ENCODE peak calls at places on chromosomes 13 and 19, in nine cellular contexts. One of them, this sample, is unnamed.

GRCh38 chr19:7903244-7904073 is at the start of gene MAP2K7:
- DNase-seq in AG10803: peak; percentile 98
- DNase-seq in fibroblast of mammary gland: peak; percentile 99
- DNase-seq in fibroblast of pulmonary artery: peak; percentile 100
- DNase-seq in ovary: peak; percentile 100
- DNase-seq in CD8-positive, alpha-beta T cell: peak; percentile 100
- DNase-seq in kidney: peak; percentile 100
- DNase-seq in Peyer's patch: peak; percentile 100
- DNase-seq in thoracic aorta: peak; percentile 99
- DNase-seq in this sample: peak; percentile 88

GRCh38 chr13:79886601-79887000 is 405.6 kb downstream of the NDFIP2 start:
- DNase-seq in AG10803: no peak
- DNase-seq in fibroblast of mammary gland: no peak
- DNase-seq in fibroblast of pulmonary artery: no peak
- DNase-seq in ovary: no peak
- DNase-seq in CD8-positive, alpha-beta T cell: no peak
- DNase-seq in kidney: no peak
- DNase-seq in Peyer's patch: no peak
- DNase-seq in thoracic aorta: no peak
- DNase-seq in this sample: no peak

GRCh38 chr19:45601524-45602522 is at the start of gene GPR4:
- DNase-seq in AG10803: no peak
- DNase-seq in fibroblast of mammary gland: no peak
- DNase-seq in fibroblast of pulmonary artery: peak; percentile 48
- DNase-seq in ovary: no peak
- DNase-seq in CD8-positive, alpha-beta T cell: no peak
- DNase-seq in kidney: peak; percentile 85
- DNase-seq in Peyer's patch: no peak
- DNase-seq in thoracic aorta: no peak
- DNase-seq in this sample: no peak

GRCh38 chr19:57348136-57348535 is 2.9 kb upstream of the ZNF304 start:
- DNase-seq in AG10803: peak; percentile 81
- DNase-seq in fibroblast of mammary gland: peak; percentile 56
- DNase-seq in fibroblast of pulmonary artery: peak; percentile 21
- DNase-seq in ovary: no peak
- DNase-seq in CD8-positive, alpha-beta T cell: no peak
- DNase-seq in kidney: no peak
- DNase-seq in Peyer's patch: no peak
- DNase-seq in thoracic aorta: no peak
- DNase-seq in this sample: peak; percentile 21

GRCh38 chr13:107202371-107203023 is 634.6 kb upstream of the ARGLU1 start:
- DNase-seq in AG10803: peak; percentile 7
- DNase-seq in fibroblast of mammary gland: peak; percentile 7
- DNase-seq in fibroblast of pulmonary artery: peak; percentile 97
- DNase-seq in ovary: no peak
- DNase-seq in CD8-positive, alpha-beta T cell: no peak
- DNase-seq in kidney: no peak
- DNase-seq in Peyer's patch: no peak
- DNase-seq in thoracic aorta: no peak
- DNase-seq in this sample: no peak

GRCh38 chr19:23817519-23817918 is 58.8 kb upstream of the ZNF681 start:
- DNase-seq in AG10803: no peak
- DNase-seq in fibroblast of mammary gland: peak; percentile 17
- DNase-seq in fibroblast of pulmonary artery: peak; percentile 8
- DNase-seq in ovary: no peak
- DNase-seq in CD8-positive, alpha-beta T cell: no peak
- DNase-seq in kidney: no peak
- DNase-seq in Peyer's patch: no peak
- DNase-seq in thoracic aorta: no peak
- DNase-seq in this sample: no peak

GRCh38 chr13:43079392-43079931 is 56.1 kb downstream of the DNAJC15 start:
- DNase-seq in AG10803: no peak
- DNase-seq in fibroblast of mammary gland: no peak
- DNase-seq in fibroblast of pulmonary artery: no peak
- DNase-seq in ovary: no peak
- DNase-seq in CD8-positive, alpha-beta T cell: no peak
- DNase-seq in kidney: no peak
- DNase-seq in Peyer's patch: no peak
- DNase-seq in thoracic aorta: no peak
- DNase-seq in this sample: no peak

GRCh38 chr19:52963229-52963760 is 614 bp upstream of the ZNF816 start:
- DNase-seq in AG10803: no peak
- DNase-seq in fibroblast of mammary gland: no peak
- DNase-seq in fibroblast of pulmonary artery: no peak
- DNase-seq in ovary: peak; percentile 34
- DNase-seq in CD8-positive, alpha-beta T cell: no peak
- DNase-seq in kidney: peak; percentile 79
- DNase-seq in Peyer's patch: no peak
- DNase-seq in thoracic aorta: no peak
- DNase-seq in this sample: no peak

GRCh38 chr19:39030854-39031367 is 1.4 kb downstream of the FBXO27 start:
- DNase-seq in AG10803: no peak
- DNase-seq in fibroblast of mammary gland: no peak
- DNase-seq in fibroblast of pulmonary artery: peak; percentile 6
- DNase-seq in ovary: no peak
- DNase-seq in CD8-positive, alpha-beta T cell: no peak
- DNase-seq in kidney: no peak
- DNase-seq in Peyer's patch: no peak
- DNase-seq in thoracic aorta: no peak
- DNase-seq in this sample: no peak

GRCh38 chr13:30766957-30767603 is 31.7 kb downstream of the ALOX5AP start:
- DNase-seq in AG10803: no peak
- DNase-seq in fibroblast of mammary gland: no peak
- DNase-seq in fibroblast of pulmonary artery: no peak
- DNase-seq in ovary: no peak
- DNase-seq in CD8-positive, alpha-beta T cell: no peak
- DNase-seq in kidney: no peak
- DNase-seq in Peyer's patch: no peak
- DNase-seq in thoracic aorta: no peak
- DNase-seq in this sample: no peak

GRCh38 chr13:95235199-95235726 is 66.0 kb downstream of the ABCC4 start:
- DNase-seq in AG10803: no peak
- DNase-seq in fibroblast of mammary gland: no peak
- DNase-seq in fibroblast of pulmonary artery: no peak
- DNase-seq in ovary: no peak
- DNase-seq in CD8-positive, alpha-beta T cell: no peak
- DNase-seq in kidney: no peak
- DNase-seq in Peyer's patch: no peak
- DNase-seq in thoracic aorta: no peak
- DNase-seq in this sample: no peak

GRCh38 chr19:30406220-30406944 is 34.2 kb downstream of the ZNF536 start:
- DNase-seq in AG10803: peak; percentile 61
- DNase-seq in fibroblast of mammary gland: no peak
- DNase-seq in fibroblast of pulmonary artery: no peak
- DNase-seq in ovary: no peak
- DNase-seq in CD8-positive, alpha-beta T cell: no peak
- DNase-seq in kidney: no peak
- DNase-seq in Peyer's patch: no peak
- DNase-seq in thoracic aorta: no peak
- DNase-seq in this sample: no peak
- TF ChIP-seq CTCF in AG10803: peak; percentile 76
- TF ChIP-seq CTCF in fibroblast of mammary gland: no peak
- TF ChIP-seq CTCF in fibroblast of pulmonary artery: no peak
- TF ChIP-seq CTCF in ovary: no peak
- TF ChIP-seq CTCF in CD8-positive, alpha-beta T cell: no peak
- TF ChIP-seq CTCF in kidney: peak; percentile 11
- TF ChIP-seq CTCF in Peyer's patch: no peak
- TF ChIP-seq CTCF in thoracic aorta: no peak
- TF ChIP-seq CTCF in this sample: peak; percentile 7

GRCh38 chr19:49425178-49425577 is at the start of gene GFY:
- DNase-seq in AG10803: no peak
- DNase-seq in fibroblast of mammary gland: no peak
- DNase-seq in fibroblast of pulmonary artery: no peak
- DNase-seq in ovary: no peak
- DNase-seq in CD8-positive, alpha-beta T cell: no peak
- DNase-seq in kidney: no peak
- DNase-seq in Peyer's patch: no peak
- DNase-seq in thoracic aorta: no peak
- DNase-seq in this sample: no peak

GRCh38 chr19:49427855-49428546 is 2.8 kb downstream of the GFY start:
- DNase-seq in AG10803: no peak
- DNase-seq in fibroblast of mammary gland: no peak
- DNase-seq in fibroblast of pulmonary artery: no peak
- DNase-seq in ovary: no peak
- DNase-seq in CD8-positive, alpha-beta T cell: no peak
- DNase-seq in kidney: no peak
- DNase-seq in Peyer's patch: no peak
- DNase-seq in thoracic aorta: no peak
- DNase-seq in this sample: no peak

GRCh38 chr19:49423985-49424303 is 703 bp upstream of the PTH2 start:
- DNase-seq in AG10803: no peak
- DNase-seq in fibroblast of mammary gland: no peak
- DNase-seq in fibroblast of pulmonary artery: no peak
- DNase-seq in ovary: no peak
- DNase-seq in CD8-positive, alpha-beta T cell: no peak
- DNase-seq in kidney: no peak
- DNase-seq in Peyer's patch: no peak
- DNase-seq in thoracic aorta: no peak
- DNase-seq in this sample: no peak

GRCh38 chr19:49427339-49427738 is 2.2 kb downstream of the GFY start:
- DNase-seq in AG10803: no peak
- DNase-seq in fibroblast of mammary gland: no peak
- DNase-seq in fibroblast of pulmonary artery: no peak
- DNase-seq in ovary: no peak
- DNase-seq in CD8-positive, alpha-beta T cell: no peak
- DNase-seq in kidney: no peak
- DNase-seq in Peyer's patch: no peak
- DNase-seq in thoracic aorta: no peak
- DNase-seq in this sample: no peak

DNA sequence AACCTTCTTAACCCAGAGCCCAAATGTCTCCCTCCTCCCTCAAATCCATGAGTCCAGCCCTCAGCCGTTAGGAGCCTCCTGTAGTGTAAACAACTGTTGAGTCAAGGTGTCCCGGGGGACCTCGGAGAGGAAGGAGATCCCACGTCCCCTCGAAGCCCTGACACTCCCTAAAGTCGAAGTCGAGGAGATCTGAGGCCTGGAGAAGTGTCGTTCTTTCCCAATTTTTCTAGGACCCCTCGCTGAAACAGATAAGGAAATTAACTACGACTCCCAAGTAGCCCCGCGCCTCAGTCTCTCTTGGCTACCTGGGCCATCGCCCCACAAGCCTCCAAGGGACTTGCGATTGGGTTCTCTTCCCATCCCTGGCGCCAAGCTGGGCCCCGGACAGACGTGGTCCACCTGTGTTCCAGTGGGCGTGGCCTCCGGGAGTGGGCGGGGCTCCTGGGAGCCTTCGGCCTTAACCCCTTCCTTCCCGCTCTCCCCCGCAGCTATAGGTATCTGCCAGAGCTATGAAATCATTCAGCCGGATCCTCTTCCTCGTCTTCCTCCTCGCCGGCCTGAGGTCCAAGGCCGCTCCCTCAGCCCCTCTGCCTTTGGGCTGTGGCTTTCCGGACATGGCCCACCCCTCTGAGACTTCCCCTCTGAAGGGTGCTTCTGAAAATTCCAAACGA is 869 bp downstream of the GFY start:
- DNase-seq in AG10803: no peak
- DNase-seq in fibroblast of mammary gland: peak; percentile 52
- DNase-seq in fibroblast of pulmonary artery: no peak
- DNase-seq in ovary: no peak
- DNase-seq in CD8-positive, alpha-beta T cell: no peak
- DNase-seq in kidney: no peak
- DNase-seq in Peyer's patch: no peak
- DNase-seq in thoracic aorta: no peak
- DNase-seq in this sample: no peak
- H3K4me3 ChIP-seq in AG10803: no peak overlapping the region
- H3K4me3 ChIP-seq in fibroblast of mammary gland: no peak overlapping the region
- H3K4me3 ChIP-seq in fibroblast of pulmonary artery: no peak overlapping the region
- H3K4me3 ChIP-seq in ovary: no peak overlapping the region
- H3K4me3 ChIP-seq in CD8-positive, alpha-beta T cell: no peak overlapping the region
- H3K4me3 ChIP-seq in kidney: no peak overlapping the region
- H3K4me3 ChIP-seq in Peyer's patch: no peak overlapping the region
- H3K4me3 ChIP-seq in thoracic aorta: no peak overlapping the region
- H3K4me3 ChIP-seq in this sample: no peak overlapping the region

DNA sequence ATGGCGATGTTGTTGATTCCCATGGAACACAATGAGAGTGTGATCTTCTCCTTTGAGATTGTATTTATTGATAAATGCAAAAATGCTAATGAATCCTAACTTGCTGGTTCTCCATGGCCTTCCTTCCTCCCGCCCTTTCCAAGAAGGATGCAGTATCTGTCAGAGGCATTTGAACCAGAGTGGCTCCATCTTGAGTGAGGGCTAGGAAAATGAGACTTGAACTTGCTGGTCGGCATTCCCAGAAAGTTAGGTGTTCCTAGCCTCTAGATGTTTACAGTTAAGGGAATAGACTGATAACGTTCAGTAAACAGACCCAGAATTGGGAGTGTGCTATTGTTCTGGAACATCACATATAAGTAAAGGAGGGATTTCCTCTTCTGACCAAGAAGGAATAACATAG is 44.2 kb upstream of the PSG2 start:
- DNase-seq in AG10803: no peak
- DNase-seq in fibroblast of mammary gland: no peak
- DNase-seq in fibroblast of pulmonary artery: no peak
- DNase-seq in ovary: no peak
- DNase-seq in CD8-positive, alpha-beta T cell: no peak
- DNase-seq in kidney: no peak
- DNase-seq in Peyer's patch: no peak
- DNase-seq in thoracic aorta: no peak
- DNase-seq in this sample: no peak
- TF ChIP-seq CTCF in AG10803: no peak
- TF ChIP-seq CTCF in fibroblast of mammary gland: no peak
- TF ChIP-seq CTCF in fibroblast of pulmonary artery: no peak
- TF ChIP-seq CTCF in ovary: no peak
- TF ChIP-seq CTCF in CD8-positive, alpha-beta T cell: no peak
- TF ChIP-seq CTCF in kidney: no peak
- TF ChIP-seq CTCF in Peyer's patch: no peak
- TF ChIP-seq CTCF in thoracic aorta: no peak
- TF ChIP-seq CTCF in this sample: no peak

GRCh38 chr19:29811125-29812079 is at the start of gene CCNE1:
- DNase-seq in AG10803: peak; percentile 80
- DNase-seq in fibroblast of mammary gland: peak; percentile 72
- DNase-seq in fibroblast of pulmonary artery: peak; percentile 84
- DNase-seq in ovary: peak; percentile 96
- DNase-seq in CD8-positive, alpha-beta T cell: peak; percentile 93
- DNase-seq in kidney: peak; percentile 97
- DNase-seq in Peyer's patch: peak; percentile 98
- DNase-seq in thoracic aorta: peak; percentile 67
- DNase-seq in this sample: no peak

GRCh38 chr19:29812881-29813275 is 1.1 kb downstream of the CCNE1 start:
- DNase-seq in AG10803: no peak
- DNase-seq in fibroblast of mammary gland: no peak
- DNase-seq in fibroblast of pulmonary artery: no peak
- DNase-seq in ovary: no peak
- DNase-seq in CD8-positive, alpha-beta T cell: no peak
- DNase-seq in kidney: peak; percentile 59
- DNase-seq in Peyer's patch: no peak
- DNase-seq in thoracic aorta: no peak
- DNase-seq in this sample: no peak

GRCh38 chr19:29812080-29812880 is 489 bp downstream of the CCNE1 start:
- DNase-seq in AG10803: no peak
- DNase-seq in fibroblast of mammary gland: no peak
- DNase-seq in fibroblast of pulmonary artery: no peak
- DNase-seq in ovary: peak; percentile 60
- DNase-seq in CD8-positive, alpha-beta T cell: no peak
- DNase-seq in kidney: peak; percentile 84
- DNase-seq in Peyer's patch: peak; percentile 55
- DNase-seq in thoracic aorta: no peak
- DNase-seq in this sample: no peak

GRCh38 chr19:29815231-29815630 is 3.4 kb downstream of the CCNE1 start:
- DNase-seq in AG10803: no peak
- DNase-seq in fibroblast of mammary gland: no peak
- DNase-seq in fibroblast of pulmonary artery: no peak
- DNase-seq in ovary: no peak
- DNase-seq in CD8-positive, alpha-beta T cell: no peak
- DNase-seq in kidney: no peak
- DNase-seq in Peyer's patch: no peak
- DNase-seq in thoracic aorta: no peak
- DNase-seq in this sample: no peak

GRCh38 chr19:29813665-29814064 is 1.9 kb downstream of the CCNE1 start:
- DNase-seq in AG10803: no peak
- DNase-seq in fibroblast of mammary gland: no peak
- DNase-seq in fibroblast of pulmonary artery: no peak
- DNase-seq in ovary: no peak
- DNase-seq in CD8-positive, alpha-beta T cell: no peak
- DNase-seq in kidney: no peak
- DNase-seq in Peyer's patch: no peak
- DNase-seq in thoracic aorta: no peak
- DNase-seq in this sample: no peak
- H3K4me3 ChIP-seq in AG10803: no peak overlapping the region
- H3K4me3 ChIP-seq in fibroblast of mammary gland: no peak overlapping the region
- H3K4me3 ChIP-seq in fibroblast of pulmonary artery: no peak overlapping the region
- H3K4me3 ChIP-seq in ovary: no peak overlapping the region
- H3K4me3 ChIP-seq in CD8-positive, alpha-beta T cell: no peak overlapping the region
- H3K4me3 ChIP-seq in kidney: no peak overlapping the region
- H3K4me3 ChIP-seq in Peyer's patch: no peak overlapping the region
- H3K4me3 ChIP-seq in thoracic aorta: no peak overlapping the region
- H3K4me3 ChIP-seq in this sample: no peak overlapping the region

This sample was measured in AG04449.